ENCODE peak calls at places on chromosomes 7 and 10, in ten cellular contexts. S, V, T, G, W, X, D, M, F and Z are unnamed samples.

GRCh38 chr10:11776080-11776479 is 33.9 kb downstream of the ECHDC3 start:
- DNase-seq in S (no peak), V (no peak), T (no peak), G (no peak), W (no peak), X (no peak), D (no peak), M (no peak), F (no peak), Z (no peak)

GRCh38 chr10:4812041-4812440 is 14.0 kb upstream of the AKR1E2 start:
- DNase-seq in S (no peak), V (no peak), T (no peak), G (no peak), W (no peak), X (no peak), D (no peak), M (no peak), F (no peak), Z (no peak)

GRCh38 chr10:112214335-112214941 is 30.9 kb upstream of the GPAM start:
- DNase-seq in S (no peak), V (no peak), T (no peak), G (no peak), W (no peak), X (no peak), D (no peak), M (no peak), F (no peak), Z (no peak)

GRCh38 chr10:3757250-3757637 is 27.8 kb downstream of the KLF6 start:
- DNase-seq in S (no peak), V (no peak), T (no peak), G (no peak), W (no peak), X (no peak), D (no peak), M (peak), F (no peak), Z (peak)

GRCh38 chr10:64648915-64649314 is 1127.7 kb downstream of the REEP3 start:
- DNase-seq in S (no peak), V (no peak), T (no peak), G (no peak), W (no peak), X (peak), D (peak), M (no peak), F (no peak), Z (no peak)

GRCh38 chr10:24991298-24991697 is 24.7 kb downstream of the ENKUR start:
- DNase-seq in S (no peak), V (no peak), T (no peak), G (no peak), W (no peak), X (no peak), D (no peak), M (no peak), F (no peak), Z (no peak)

GRCh38 chr10:120689766-120690539 is 161.2 kb upstream of the WDR11 start:
- DNase-seq in S (no peak), V (no peak), T (no peak), G (no peak), W (no peak), X (no peak), D (no peak), M (no peak), F (no peak), Z (no peak)

GRCh38 chr10:52232561-52233350 is 81.3 kb upstream of the DKK1 start:
- DNase-seq in S (no peak), V (no peak), T (no peak), G (no peak), W (no peak), X (peak), D (no peak), M (no peak), F (no peak), Z (no peak)

GRCh38 chr10:45420453-45421192 is 46.6 kb downstream of the ALOX5 start:
- DNase-seq in S (no peak), V (peak), T (no peak), G (no peak), W (peak), X (peak), D (no peak), M (peak), F (no peak), Z (peak)

GRCh38 chr7:123966936-123967335 is 41.9 kb downstream of the SPAM1 start:
- DNase-seq in S (no peak), V (no peak), T (no peak), G (no peak), W (no peak), X (peak), D (no peak), M (no peak), F (no peak), Z (no peak)

GRCh38 chr7:74271742-74272141 is 17.5 kb upstream of the CLIP2 start:
- DNase-seq in S (no peak), V (no peak), T (no peak), G (no peak), W (no peak), X (no peak), D (no peak), M (no peak), F (no peak), Z (peak)

GRCh38 chr7:135877799-135878198 is 99.4 kb downstream of the MTPN start:
- DNase-seq in S (no peak), V (no peak), T (no peak), G (no peak), W (no peak), X (no peak), D (no peak), M (no peak), F (no peak), Z (no peak)

GRCh38 chr7:132251327-132251659 is 325.0 kb downstream of the PLXNA4 start:
- DNase-seq in S (peak), V (no peak), T (no peak), G (no peak), W (peak), X (peak), D (no peak), M (no peak), F (no peak), Z (no peak)

GRCh38 chr10:30155401-30155800 is 96.0 kb upstream of the JCAD start:
- DNase-seq in S (no peak), V (no peak), T (no peak), G (no peak), W (no peak), X (no peak), D (no peak), M (peak), F (no peak), Z (no peak)

GRCh38 chr7:157932498-157933218 is 595.9 kb downstream of the DNAJB6 start:
- DNase-seq in S (no peak), V (no peak), T (no peak), G (no peak), W (no peak), X (no peak), D (peak), M (no peak), F (no peak), Z (no peak)

GRCh38 chr7:150962743-150963399 is 15.2 kb downstream of the KCNH2 start:
- DNase-seq in S (no peak), V (peak), T (no peak), G (peak), W (peak), X (peak), D (no peak), M (peak), F (peak), Z (peak)